ENCODE peak calls at places on chromosomes 13 and 19, in ten cellular contexts. T, Y, N, B, D, J, M, F, K and C are unnamed samples.

GRCh38 chr13:112769615-112770014 is 79.8 kb downstream of the ATP11A start:
- DNase-seq in T (no peak), Y (no peak), N (no peak), B (no peak), D (no peak), J (no peak), M (no peak), F (no peak), K (no peak), C (no peak)

GRCh38 chr13:109220631-109221030 is 565.8 kb downstream of the IRS2 start:
- DNase-seq in T (no peak), Y (no peak), N (no peak), B (no peak), D (no peak), J (no peak), M (no peak), F (no peak), K (no peak), C (no peak)

GRCh38 chr13:103358245-103358932 is 292.2 kb upstream of the SLC10A2 start:
- DNase-seq in T (no peak), Y (no peak), N (no peak), B (no peak), D (no peak), J (no peak), M (no peak), F (no peak), K (no peak), C (no peak)

GRCh38 chr13:86087241-86087640 is 288.0 kb upstream of the SLITRK6 start:
- DNase-seq in T (no peak), Y (no peak), N (no peak), B (no peak), D (no peak), J (no peak), M (no peak), F (no peak), K (no peak), C (no peak)

GRCh38 chr19:40377876-40378385 is 12.1 kb downstream of the HIPK4 start:
- DNase-seq in T (no peak), Y (no peak), N (no peak), B (no peak), D (no peak), J (no peak), M (no peak), F (no peak), K (no peak), C (no peak)

GRCh38 chr13:91375119-91375729 is 23.2 kb upstream of the GPC5 start:
- DNase-seq in T (no peak), Y (no peak), N (no peak), B (peak; percentile 64), D (no peak), J (peak; percentile 37), M (peak; percentile 45), F (no peak), K (no peak), C (no peak)

GRCh38 chr19:47758433-47758784 is 13.1 kb downstream of the NOP53 start:
- DNase-seq in T (no peak), Y (no peak), N (no peak), B (no peak), D (no peak), J (no peak), M (no peak), F (no peak), K (no peak), C (no peak)

GRCh38 chr19:42366676-42367075 is 23.4 kb downstream of the CNFN start:
- DNase-seq in T (no peak), Y (no peak), N (no peak), B (no peak), D (no peak), J (no peak), M (no peak), F (no peak), K (no peak), C (no peak)

GRCh38 chr13:105278797-105279425 is 1256.6 kb downstream of the EFNB2 start:
- DNase-seq in T (no peak), Y (peak; percentile 77), N (no peak), B (no peak), D (no peak), J (no peak), M (no peak), F (no peak), K (no peak), C (no peak)

GRCh38 chr13:43319617-43320444 is 296.4 kb downstream of the DNAJC15 start:
- DNase-seq in T (no peak), Y (peak; percentile 65), N (no peak), B (no peak), D (no peak), J (no peak), M (no peak), F (no peak), K (no peak), C (no peak)

GRCh38 chr19:35017507-35017906 is 12.8 kb upstream of the SCN1B start:
- DNase-seq in T (no peak), Y (no peak), N (no peak), B (no peak), D (no peak), J (no peak), M (no peak), F (no peak), K (no peak), C (peak; percentile 47)